ENCODE peak calls at places on chromosomes 6 and 20, in six cellular contexts. A is activated CD4-positive, alpha-beta T cell treated with anti-CD3 and anti-CD28 coated beads, Interleukin-2, amount 50 U/mL, for 1 hour; N is GM03348; L is Ammon's horn; J is heart right ventricle; T is foreskin fibroblast. Q is an unnamed sample.

GRCh38 chr6:37777272-37777736 is 42.2 kb upstream of the ZFAND3 start:
- DNase-seq in A (no peak), N (no peak), L (no peak), J (no peak), T (no peak), Q (no peak)

GRCh38 chr20:24144371-24144770 is 155.8 kb upstream of the GGTLC1 start:
- DNase-seq in A (no peak), N (no peak), L (no peak), J (no peak), T (no peak), Q (no peak)

GRCh38 chr6:39887692-39888450 is 46.4 kb downstream of the MOCS1 start:
- DNase-seq in A (no peak), N (peak), L (peak), J (peak), T (peak), Q (peak)

GRCh38 chr6:125222531-125223455 is 69.2 kb downstream of the TPD52L1 start:
- DNase-seq in A (no peak), N (no peak), L (no peak), J (no peak), T (no peak), Q (no peak)

GRCh38 chr6:136959471-136959891 is 37.4 kb downstream of the SLC35D3 start:
- DNase-seq in A (no peak), N (no peak), L (no peak), J (peak), T (no peak), Q (no peak)

GRCh38 chr6:98644063-98644462 is 190.3 kb upstream of the POU3F2 start:
- DNase-seq in A (no peak), N (no peak), L (no peak), J (no peak), T (no peak), Q (no peak)

GRCh38 chr20:46255440-46256104 is 52.7 kb downstream of the CDH22 start:
- DNase-seq in A (peak), N (no peak), L (peak), J (peak), T (peak), Q (peak)

GRCh38 chr20:17571153-17571527 is 1.3 kb downstream of the DSTN start:
- DNase-seq in A (no peak), N (no peak), L (peak), J (no peak), T (peak), Q (no peak)

GRCh38 chr20:20593447-20594170 is 118.8 kb downstream of the RALGAPA2 start:
- DNase-seq in A (no peak), N (peak), L (peak), J (no peak), T (peak), Q (no peak)

GRCh38 chr6:45677381-45677992 is 299.8 kb upstream of the SUPT3H start:
- DNase-seq in A (peak), N (peak), L (peak), J (peak), T (peak), Q (peak)

GRCh38 chr6:118551673-118552063 is 3.6 kb downstream of the PLN start:
- DNase-seq in A (no peak), N (peak), L (no peak), J (no peak), T (peak), Q (no peak)

GRCh38 chr6:128208851-128209580 is 308.2 kb upstream of the THEMIS start:
- DNase-seq in A (no peak), N (peak), L (no peak), J (no peak), T (peak), Q (no peak)

GRCh38 chr6:14981960-14982359 is 263.9 kb upstream of the JARID2 start:
- DNase-seq in A (no peak), N (no peak), L (no peak), J (no peak), T (no peak), Q (no peak)

GRCh38 chr20:1165941-1166340 is 18.8 kb downstream of the TMEM74B start:
- DNase-seq in A (no peak), N (no peak), L (no peak), J (no peak), T (no peak), Q (no peak)

GRCh38 chr20:35171753-35172433 is at the start of gene PROCR:
- DNase-seq in A (no peak), N (peak), L (peak), J (peak), T (peak), Q (peak)

GRCh38 chr20:58518387-58518786 is 3.2 kb upstream of the APCDD1L start:
- DNase-seq in A (no peak), N (no peak), L (no peak), J (no peak), T (no peak), Q (no peak)

GRCh38 chr6:24924956-24925355 is 10.8 kb downstream of the RIPOR2 start:
- DNase-seq in A (peak), N (no peak), L (no peak), J (no peak), T (no peak), Q (no peak)

GRCh38 chr6:33719326-33719987 is 8.0 kb upstream of the UQCC2 start:
- DNase-seq in A (no peak), N (no peak), L (no peak), J (no peak), T (no peak), Q (no peak)

GRCh38 chr20:62116558-62117361 is 5.5 kb upstream of the LSM14B start:
- DNase-seq in A (no peak), N (no peak), L (no peak), J (no peak), T (no peak), Q (no peak)

GRCh38 chr6:2037230-2037926 is 208.0 kb downstream of the GMDS start:
- DNase-seq in A (no peak), N (no peak), L (no peak), J (no peak), T (no peak), Q (no peak)

GRCh38 chr6:121497869-121498462 is 62.5 kb downstream of the GJA1 start:
- DNase-seq in A (no peak), N (no peak), L (no peak), J (no peak), T (no peak), Q (no peak)

GRCh38 chr20:24350923-24351368 is 118.5 kb upstream of the SYNDIG1 start:
- DNase-seq in A (no peak), N (peak), L (no peak), J (no peak), T (peak), Q (no peak)

GRCh38 chr20:37759761-37760209 is 66.0 kb downstream of the CTNNBL1 start:
- DNase-seq in A (no peak), N (no peak), L (no peak), J (no peak), T (no peak), Q (no peak)

GRCh38 chr20:51360451-51361230 is 181.9 kb downstream of the NFATC2 start:
- DNase-seq in A (no peak), N (peak), L (no peak), J (no peak), T (peak), Q (no peak)

GRCh38 chr6:6875818-6876470 is 231.8 kb upstream of the RREB1 start:
- DNase-seq in A (no peak), N (peak), L (no peak), J (no peak), T (peak), Q (no peak)

GRCh38 chr6:25714765-25715164 is 39.8 kb upstream of the SLC17A4 start:
- DNase-seq in A (no peak), N (no peak), L (no peak), J (no peak), T (no peak), Q (no peak)

GRCh38 chr6:133953634-133954415 is 801 bp downstream of the TBPL1 start:
- DNase-seq in A (no peak), N (no peak), L (no peak), J (no peak), T (no peak), Q (no peak)

GRCh38 chr6:138869343-138869742 is 73.5 kb downstream of the ECT2L start:
- DNase-seq in A (no peak), N (no peak), L (peak), J (peak), T (peak), Q (peak)

GRCh38 chr6:102051720-102052119 is 658.2 kb downstream of the GRIK2 start:
- DNase-seq in A (no peak), N (no peak), L (no peak), J (no peak), T (no peak), Q (no peak)

GRCh38 chr20:53839423-53840176 is 230.8 kb downstream of the BCAS1 start:
- DNase-seq in A (peak), N (no peak), L (peak), J (peak), T (no peak), Q (peak)

GRCh38 chr6:160238234-160238633 is 20.4 kb downstream of the SLC22A2 start:
- DNase-seq in A (no peak), N (no peak), L (no peak), J (no peak), T (peak), Q (no peak)

GRCh38 chr6:74447013-74447412 is 751.0 kb downstream of the CD109 start:
- DNase-seq in A (no peak), N (peak), L (peak), J (no peak), T (peak), Q (no peak)